ENCODE peak calls at places on chromosome 19, in four cellular contexts. I is thoracic aorta; A is CD8-positive, alpha-beta T cell; D is heart right ventricle. P is an unnamed sample.

GRCh38 chr19:19510432-19510831 is 4.9 kb downstream of the TSSK6 start:
- DNase-seq in I (no peak), A (no peak), D (no peak), P (no peak)

GRCh38 chr19:5996102-5996501 is 18.2 kb upstream of the RANBP3 start:
- DNase-seq in I (no peak), A (no peak), D (no peak), P (no peak)

GRCh38 chr19:30593975-30594925 is 222.1 kb downstream of the ZNF536 start:
- DNase-seq in I (no peak), A (no peak), D (no peak), P (no peak)

GRCh38 chr19:7870571-7871279 is 3.5 kb downstream of the PRR36 start:
- DNase-seq in I (no peak), A (no peak), D (peak; percentile 33), P (no peak)

GRCh38 chr19:38194061-38194701 is 29.8 kb downstream of the DPF1 start:
- DNase-seq in I (no peak), A (no peak), D (no peak), P (no peak)

GRCh38 chr19:29860492-29860891 is 48.7 kb downstream of the CCNE1 start:
- DNase-seq in I (no peak), A (no peak), D (no peak), P (no peak)

GRCh38 chr19:17086129-17086528 is 10.6 kb downstream of the MYO9B start:
- DNase-seq in I (no peak), A (no peak), D (no peak), P (no peak)

GRCh38 chr19:17158584-17158983 is 56.6 kb upstream of the USE1 start:
- DNase-seq in I (no peak), A (no peak), D (no peak), P (no peak)

GRCh38 chr19:16078311-16078758 is 2.0 kb downstream of the TPM4 start:
- DNase-seq in I (no peak), A (no peak), D (peak; percentile 33), P (peak; percentile 70)

GRCh38 chr19:10136936-10137335 is 17.2 kb upstream of the EIF3G start:
- DNase-seq in I (no peak), A (no peak), D (no peak), P (no peak)

GRCh38 chr19:40586611-40587010 is 9.9 kb downstream of the SHKBP1 start:
- DNase-seq in I (no peak), A (no peak), D (no peak), P (no peak)

GRCh38 chr19:16896913-16897571 is 8.2 kb downstream of the F2RL3 start:
- DNase-seq in I (peak; percentile 95), A (peak; percentile 70), D (peak; percentile 97), P (peak; percentile 96)

GRCh38 chr19:44869728-44870470 is 21.2 kb upstream of the TOMM40 start:
- DNase-seq in I (no peak), A (no peak), D (peak; percentile 71), P (peak; percentile 77)

GRCh38 chr19:17777840-17778620 is 16.9 kb upstream of the B3GNT3 start:
- DNase-seq in I (no peak), A (no peak), D (no peak), P (peak; percentile 42)

GRCh38 chr19:2846180-2846935 is 5.1 kb downstream of the ZNF555 start:
- DNase-seq in I (no peak), A (no peak), D (no peak), P (no peak)

GRCh38 chr19:3785938-3786824 is at the start of gene MATK:
- DNase-seq in I (no peak), A (no peak), D (no peak), P (no peak)

GRCh38 chr19:7993560-7993959 is 11.9 kb downstream of the ELAVL1 start:
- DNase-seq in I (no peak), A (no peak), D (no peak), P (no peak)

GRCh38 chr19:45767410-45767880 is 1.6 kb downstream of the SIX5 start:
- DNase-seq in I (no peak), A (no peak), D (peak; percentile 84), P (peak; percentile 89)

GRCh38 chr19:16351133-16351809 is 26.6 kb downstream of the KLF2 start:
- DNase-seq in I (no peak), A (no peak), D (no peak), P (no peak)

GRCh38 chr19:34671972-34672371 is 5.0 kb downstream of the SCGB2B2 start:
- DNase-seq in I (no peak), A (no peak), D (no peak), P (no peak)

GRCh38 chr19:34675250-34675649 is 1.7 kb downstream of the SCGB2B2 start:
- DNase-seq in I (no peak), A (no peak), D (no peak), P (no peak)

GRCh38 chr19:34676697-34677385 is at the start of gene SCGB2B2:
- DNase-seq in I (no peak), A (peak; percentile 81), D (peak; percentile 88), P (no peak)

GRCh38 chr19:34675919-34676318 is 1.0 kb downstream of the SCGB2B2 start:
- DNase-seq in I (no peak), A (no peak), D (no peak), P (no peak)

DNA sequence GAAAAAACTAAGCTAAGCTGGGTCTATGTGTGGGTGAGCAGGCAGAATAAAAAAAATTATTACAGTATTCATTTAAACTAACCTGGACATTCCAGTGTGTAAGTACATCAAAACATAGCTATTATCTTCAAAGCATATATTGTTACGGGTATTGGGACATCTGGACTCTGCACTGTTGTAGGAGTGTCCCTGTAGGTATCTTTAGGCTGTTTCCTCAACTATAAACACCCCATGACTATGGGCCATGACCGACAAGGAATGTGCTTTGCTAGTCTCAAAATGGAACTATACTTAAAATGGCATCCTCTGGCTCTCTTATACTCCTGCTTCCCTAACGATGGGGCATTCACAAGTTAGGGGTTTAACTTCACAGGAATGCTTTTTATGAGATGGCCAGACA is 3.4 kb downstream of the SCGB2B2 start:
- DNase-seq in I (no peak), A (no peak), D (no peak), P (no peak)
- H3K9me3 ChIP-seq in I (peaks cover 1% of the 10 kb centered on the region), A (no peaks in the 10 kb centered on the region), D (no peaks in the 10 kb centered on the region), P (no peaks in the 10 kb centered on the region)

DNA sequence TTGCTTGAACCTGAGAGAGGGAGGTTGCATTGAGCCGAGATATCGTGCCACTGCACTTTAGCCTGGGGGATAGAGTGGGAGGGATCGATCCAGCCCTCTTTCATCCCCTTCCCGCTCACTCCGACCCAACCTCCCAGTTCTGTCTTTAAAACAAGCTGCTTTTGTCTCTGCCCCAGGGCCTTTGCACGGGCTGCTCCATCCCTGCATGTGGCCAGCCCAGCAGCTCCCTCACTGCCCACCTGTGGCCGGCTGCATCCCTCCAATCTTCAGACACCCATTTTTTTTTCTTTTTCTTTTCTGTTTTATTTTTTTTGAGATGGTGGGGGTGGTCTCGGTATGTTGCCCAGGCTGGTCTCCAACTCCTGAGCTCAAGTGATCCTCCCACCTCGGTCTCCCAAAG is 31.6 kb downstream of the EFNA2 start:
- DNase-seq in I (no peak), A (no peak), D (no peak), P (no peak)
- H3K27ac ChIP-seq in I (no peak overlapping the region), A (no peak overlapping the region), D (no peak overlapping the region), P (no peak overlapping the region)

GRCh38 chr19:54791476-54791875 is 11.9 kb upstream of the KIR2DL4 start:
- DNase-seq in I (no peak), A (no peak), D (no peak), P (no peak)
- H3K9me3 ChIP-seq in I (no peaks in the 10 kb centered on the region), A (no peaks in the 10 kb centered on the region), D (no peaks in the 10 kb centered on the region), P (no peaks in the 10 kb centered on the region)

GRCh38 chr19:42111384-42111783 is 20.9 kb downstream of the POU2F2 start:
- DNase-seq in I (no peak), A (no peak), D (no peak), P (no peak)
- H3K27ac ChIP-seq in I (no peak overlapping the region), A (no peak overlapping the region), D (no peak overlapping the region), P (no peak overlapping the region)

DNA sequence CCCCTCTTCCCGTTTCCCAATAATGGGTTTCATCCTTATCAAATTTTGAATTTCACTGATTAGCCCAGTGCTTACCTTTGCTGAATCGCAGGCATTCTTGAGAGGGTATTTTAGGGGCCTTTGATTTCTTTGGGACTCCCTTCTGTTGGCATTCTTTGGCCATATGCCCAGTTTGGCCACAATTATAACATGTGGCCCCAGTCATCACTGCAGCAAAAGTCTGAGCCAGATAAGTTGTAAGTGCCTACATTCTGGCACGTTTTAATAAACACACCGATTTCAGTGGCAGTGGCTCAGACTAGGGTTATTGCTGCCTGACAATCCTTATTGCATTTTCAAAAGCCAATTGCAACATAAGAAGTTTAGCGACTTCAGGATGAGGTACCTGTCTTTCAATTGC is 41.4 kb downstream of the ZNF726 start:
- DNase-seq in I (no peak), A (no peak), D (no peak), P (no peak)
- H3K9me3 ChIP-seq in I (no peaks in the 10 kb centered on the region), A (no peaks in the 10 kb centered on the region), D (no peaks in the 10 kb centered on the region), P (no peaks in the 10 kb centered on the region)

GRCh38 chr19:1471514-1472107 is 7.4 kb downstream of the C19orf25 start:
- DNase-seq in I (no peak), A (no peak), D (no peak), P (no peak)
- H3K27ac ChIP-seq in I (no peak overlapping the region), A (no peak overlapping the region), D (no peak overlapping the region), P (no peak overlapping the region)

GRCh38 chr19:43300876-43301765 is 31.8 kb upstream of the PSG9 start:
- DNase-seq in I (no peak), A (no peak), D (no peak), P (no peak)
- H3K9me3 ChIP-seq in I (no peaks in the 10 kb centered on the region), A (no peaks in the 10 kb centered on the region), D (peaks cover 3% of the 10 kb centered on the region), P (no peaks in the 10 kb centered on the region)

GRCh38 chr19:42251572-42251990 is 3.3 kb downstream of the ERF start:
- DNase-seq in I (no peak), A (no peak), D (no peak), P (no peak)
- H3K27ac ChIP-seq in I (peak overlapping the region; percentile 89), A (no peak overlapping the region), D (peak overlapping the region; percentile 96), P (peak overlapping the region; percentile 99)